ENCODE peak calls at places on chromosomes 13 and 19, in six cellular contexts. V, S, C, Y, W and A are unnamed samples.

GRCh38 chr13:40235160-40235796 is 431.2 kb downstream of the FOXO1 start:
- DNase-seq in W (no peak), C (no peak), S (no peak), Y (no peak), V (no peak), A (no peak)

GRCh38 chr19:10961763-10962536 is 1.1 kb downstream of the SMARCA4 start:
- DNase-seq in C (no peak), S (peak), V (no peak), Y (no peak), W (peak), A (no peak)

GRCh38 chr13:113410472-113411201 is 42.7 kb downstream of the ADPRHL1 start:
- DNase-seq in S (peak), W (no peak), C (peak), V (peak), Y (no peak), A (no peak)

GRCh38 chr19:18014197-18014596 is 6.2 kb downstream of the ARRDC2 start:
- DNase-seq in W (no peak), C (no peak), S (no peak), V (no peak), Y (no peak), A (no peak)

GRCh38 chr19:55495646-55496349 is 7.6 kb downstream of the SSC5D start:
- DNase-seq in W (no peak), V (no peak), Y (no peak), C (no peak), S (no peak), A (no peak)

GRCh38 chr13:100954430-100955361 is 280.1 kb upstream of the TMTC4 start:
- DNase-seq in V (no peak), Y (no peak), S (peak), W (no peak), C (no peak), A (no peak)

GRCh38 chr19:3042545-3043267 is 13.6 kb upstream of the TLE2 start:
- DNase-seq in Y (no peak), W (no peak), V (no peak), C (no peak), S (no peak), A (no peak)

GRCh38 chr19:5222178-5222577 is 118.4 kb downstream of the PTPRS start:
- DNase-seq in S (no peak), C (no peak), Y (no peak), W (no peak), V (no peak), A (no peak)

GRCh38 chr13:50127017-50127725 is 111.9 kb downstream of the KCNRG start:
- DNase-seq in C (no peak), S (peak), W (no peak), V (no peak), Y (no peak), A (no peak)

GRCh38 chr19:29576761-29577661 is 29.1 kb upstream of the POP4 start:
- DNase-seq in W (no peak), S (peak), C (no peak), V (no peak), Y (peak), A (no peak)

GRCh38 chr19:53580871-53581835 is 43.2 kb downstream of the ZNF331 start:
- DNase-seq in S (no peak), C (no peak), Y (no peak), W (no peak), V (no peak), A (no peak)

GRCh38 chr19:41476583-41476982 is 33.6 kb downstream of the ERICH4 start:
- DNase-seq in C (no peak), Y (no peak), S (no peak), W (no peak), V (no peak), A (no peak)

GRCh38 chr19:50008532-50008931 is 16.6 kb downstream of the VRK3 start:
- DNase-seq in S (no peak), C (no peak), V (peak), Y (no peak), W (peak), A (peak)

GRCh38 chr13:74443623-74444022 is 309.4 kb upstream of the KLF12 start:
- DNase-seq in V (peak), S (peak), C (no peak), W (no peak), Y (no peak), A (no peak)

GRCh38 chr13:104571161-104571889 is 1505.1 kb upstream of the SLC10A2 start:
- DNase-seq in C (peak), Y (no peak), S (peak), W (peak), V (peak), A (peak)

GRCh38 chr19:32224371-32225244 is 120.8 kb upstream of the ZNF507 start:
- DNase-seq in W (peak), S (peak), V (peak), Y (no peak), C (peak), A (peak)

GRCh38 chr13:107117327-107118012 is 549.5 kb upstream of the ARGLU1 start:
- DNase-seq in S (peak), Y (no peak), C (peak), W (no peak), V (no peak), A (no peak)

GRCh38 chr13:93086329-93086728 is 140.3 kb upstream of the GPC6 start:
- DNase-seq in Y (no peak), W (no peak), V (no peak), S (no peak), C (peak), A (no peak)

GRCh38 chr13:30140973-30141372 is 166.4 kb downstream of the KATNAL1 start:
- DNase-seq in C (no peak), S (no peak), V (no peak), W (no peak), Y (no peak), A (no peak)

GRCh38 chr19:461664-462551 is 1.1 kb upstream of the SHC2 start:
- DNase-seq in S (no peak), W (peak), Y (no peak), V (no peak), C (peak), A (peak)

GRCh38 chr13:110869805-110870706 is 44.8 kb downstream of the ANKRD10 start:
- DNase-seq in W (peak), V (peak), S (peak), Y (no peak), C (peak), A (peak)

GRCh38 chr13:94956407-94957110 is 244.2 kb upstream of the SOX21 start:
- DNase-seq in S (no peak), W (no peak), V (no peak), Y (no peak), C (no peak), A (no peak)

GRCh38 chr13:80339841-80340642 is 884 bp downstream of the SPRY2 start:
- DNase-seq in W (peak), S (peak), V (peak), Y (no peak), C (peak), A (peak)

GRCh38 chr19:48511800-48512503 is at the start of gene LMTK3:
- DNase-seq in Y (no peak), S (peak), W (peak), V (peak), C (no peak), A (no peak)

GRCh38 chr13:44840131-44840530 is 149.1 kb downstream of the NUFIP1 start:
- DNase-seq in W (no peak), V (no peak), Y (no peak), S (no peak), C (no peak), A (no peak)

GRCh38 chr19:18379803-18380747 is 5.9 kb upstream of the GDF15 start:
- DNase-seq in Y (no peak), V (peak), S (peak), C (peak), W (peak), A (no peak)

GRCh38 chr13:69324109-69324886 is 783.3 kb upstream of the ATXN8OS start:
- DNase-seq in C (peak), Y (no peak), W (no peak), V (peak), S (no peak), A (peak)

GRCh38 chr19:16736709-16737108 is 17.1 kb downstream of the NWD1 start:
- DNase-seq in W (peak), Y (no peak), V (peak), C (no peak), S (no peak), A (no peak)

GRCh38 chr13:30551194-30551593 is 66.5 kb upstream of the USPL1 start:
- DNase-seq in V (peak), S (peak), W (peak), C (peak), Y (no peak), A (peak)

GRCh38 chr13:82356667-82357066 is 1525.6 kb downstream of the SLITRK1 start:
- DNase-seq in Y (no peak), C (no peak), S (no peak), V (peak), W (no peak), A (peak)

GRCh38 chr19:38506723-38507550 is 73.4 kb downstream of the RYR1 start:
- DNase-seq in V (peak), W (peak), C (peak), Y (peak), S (no peak), A (peak)

GRCh38 chr19:55485439-55486011 is 537 bp downstream of the NAT14 start:
- DNase-seq in C (no peak), Y (no peak), S (no peak), V (no peak), W (peak), A (no peak)

GRCh38 chr19:50477751-50478515 is 1.3 kb upstream of the GARIN5A start:
- DNase-seq in W (no peak), C (no peak), Y (no peak), V (no peak), S (no peak), A (no peak)

GRCh38 chr13:24233351-24233901 is 72.9 kb downstream of the SPATA13 start:
- DNase-seq in S (peak), C (no peak), V (no peak), W (no peak), Y (no peak), A (peak)

GRCh38 chr13:94602467-94602866 is 810 bp downstream of the GPR180 start:
- DNase-seq in C (no peak), W (no peak), V (no peak), S (no peak), Y (no peak), A (no peak)

GRCh38 chr13:77510156-77510555 is 25.4 kb upstream of the SCEL start:
- DNase-seq in V (no peak), S (no peak), W (no peak), Y (no peak), C (no peak), A (no peak)

GRCh38 chr13:32650705-32651311 is 64.6 kb downstream of the PDS5B start:
- DNase-seq in V (peak), W (peak), C (peak), Y (peak), S (peak), A (peak)

GRCh38 chr19:11530432-11530831 is 1.5 kb upstream of the ECSIT start:
- DNase-seq in Y (no peak), V (peak), S (peak), C (peak), W (peak), A (peak)

GRCh38 chr13:99376924-99377323 is 69.7 kb upstream of the GPR183 start:
- DNase-seq in Y (no peak), C (no peak), W (no peak), V (no peak), S (no peak), A (no peak)
- TF ChIP-seq BHLHE40 in Y (no peak), C (no peak), W (no peak), V (no peak), S (no peak), A (no peak)

GRCh38 chr19:46303702-46304397 is 7.0 kb downstream of the HIF3A start:
- DNase-seq in Y (no peak), S (no peak), V (peak), W (peak), C (no peak), A (peak)
- TF ChIP-seq BHLHE40 in Y (no peak), S (no peak), V (no peak), W (no peak), C (no peak), A (no peak)

DNA sequence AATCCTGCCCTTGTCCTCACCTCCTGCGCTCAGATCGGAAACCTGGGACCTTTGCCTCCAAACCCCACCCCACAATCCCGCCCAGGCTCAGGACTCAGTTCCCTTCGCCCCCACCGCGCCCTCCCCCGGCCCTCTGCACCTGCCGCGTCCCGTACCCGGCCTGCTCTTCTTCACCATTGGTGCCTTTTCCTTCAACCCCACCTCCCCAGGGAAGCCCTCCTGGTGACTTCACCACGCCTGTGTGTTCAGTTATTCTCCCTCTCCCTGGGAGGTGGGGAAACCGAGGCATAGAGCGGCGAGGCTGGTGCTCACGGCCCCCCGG is 19.3 kb upstream of the TCF3 start:
- DNase-seq in V (no peak), Y (no peak), W (peak), C (no peak), S (no peak), A (no peak)
- TF ChIP-seq BHLHE40 in V (no peak), Y (no peak), W (no peak), C (no peak), S (no peak), A (no peak)

GRCh38 chr13:41401371-41401770 is 56.0 kb upstream of the RGCC start:
- DNase-seq in V (peak), C (no peak), W (peak), Y (no peak), S (no peak), A (no peak)
- TF ChIP-seq BHLHE40 in V (no peak), C (no peak), W (no peak), Y (no peak), S (no peak), A (no peak)